ENCODE peak calls at places on chromosomes 5 and 9, in four cellular contexts. E is upper lobe of right lung, T is A549, F is sigmoid colon. B is an unnamed sample.

GRCh38 chr5:90263102-90263501 is 146.5 kb downstream of the CETN3 start:
- DNase-seq in F (no peak), T (no peak), E (no peak), B (no peak)

GRCh38 chr9:98218562-98219363 is 26.3 kb upstream of the CORO2A start:
- DNase-seq in T (no peak), E (no peak), F (no peak), B (no peak)

GRCh38 chr9:33025572-33026347 is 687 bp downstream of the DNAJA1 start:
- DNase-seq in E (peak; percentile 80), F (peak; percentile 78), T (peak; percentile 27), B (peak; percentile 69)

GRCh38 chr5:148828461-148829247 is 2.2 kb downstream of the ADRB2 start:
- DNase-seq in F (no peak), T (no peak), E (no peak), B (no peak)

GRCh38 chr9:126051446-126052130 is 275.0 kb upstream of the MVB12B start:
- DNase-seq in F (peak; percentile 46), T (no peak), E (peak; percentile 30), B (no peak)

GRCh38 chr5:2110137-2110933 is 227.6 kb upstream of the IRX4 start:
- DNase-seq in T (no peak), E (no peak), F (no peak), B (no peak)

GRCh38 chr5:159732220-159732619 is 184.1 kb upstream of the ADRA1B start:
- DNase-seq in T (no peak), E (no peak), F (no peak), B (no peak)

GRCh38 chr5:321233-321725 is at the start of gene AHRR:
- DNase-seq in F (no peak), T (peak; percentile 57), E (peak; percentile 84), B (peak; percentile 47)

GRCh38 chr9:98607787-98608186 is 100.9 kb downstream of the GABBR2 start:
- DNase-seq in F (no peak), E (no peak), T (peak; percentile 4), B (no peak)

GRCh38 chr9:120391691-120392090 is 188.3 kb downstream of the CDK5RAP2 start:
- DNase-seq in T (no peak), F (peak; percentile 32), E (no peak), B (no peak)

GRCh38 chr9:37198831-37199230 is 78.5 kb downstream of the ZCCHC7 start:
- DNase-seq in E (no peak), T (no peak), F (no peak), B (no peak)

GRCh38 chr9:97419315-97419867 is 7.5 kb downstream of the TDRD7 start:
- DNase-seq in E (no peak), T (no peak), F (no peak), B (no peak)

GRCh38 chr5:15645376-15645775 is 145.4 kb downstream of the FBXL7 start:
- DNase-seq in T (no peak), F (no peak), E (no peak), B (no peak)

GRCh38 chr5:113513384-113514262 is at the start of gene YTHDC2:
- DNase-seq in E (peak; percentile 95), F (peak; percentile 92), T (peak; percentile 87), B (peak; percentile 80)

GRCh38 chr9:95385521-95385920 is 68.0 kb upstream of the FANCC start:
- DNase-seq in E (no peak), F (no peak), T (no peak), B (no peak)

GRCh38 chr5:140039561-140039960 is 3.5 kb downstream of the NRG2 start:
- DNase-seq in F (no peak), E (no peak), T (no peak), B (no peak)

GRCh38 chr9:83537331-83538171 is 650 bp downstream of the FRMD3 start:
- DNase-seq in E (no peak), T (peak; percentile 7), F (no peak), B (peak; percentile 35)

GRCh38 chr5:141420855-141421488 is at the start of gene PCDHGA11:
- DNase-seq in E (no peak), T (peak; percentile 14), F (no peak), B (peak; percentile 47)

GRCh38 chr5:30100929-30101328 is 1092.6 kb upstream of the CDH6 start:
- DNase-seq in E (no peak), F (no peak), T (no peak), B (no peak)

GRCh38 chr9:113646946-113647914 is 183.7 kb downstream of the RGS3 start:
- DNase-seq in T (no peak), E (peak; percentile 40), F (peak; percentile 54), B (no peak)

GRCh38 chr5:91136271-91136670 is 246.8 kb downstream of the ARRDC3 start:
- DNase-seq in T (peak; percentile 23), E (no peak), F (no peak), B (peak; percentile 44)

GRCh38 chr5:39775458-39776365 is 350.9 kb upstream of the DAB2 start:
- DNase-seq in E (no peak), T (peak; percentile 60), F (no peak), B (no peak)

GRCh38 chr5:139422307-139422893 is 16.9 kb downstream of the DNAJC18 start:
- DNase-seq in E (no peak), F (no peak), T (peak; percentile 69), B (peak; percentile 18)

DNA sequence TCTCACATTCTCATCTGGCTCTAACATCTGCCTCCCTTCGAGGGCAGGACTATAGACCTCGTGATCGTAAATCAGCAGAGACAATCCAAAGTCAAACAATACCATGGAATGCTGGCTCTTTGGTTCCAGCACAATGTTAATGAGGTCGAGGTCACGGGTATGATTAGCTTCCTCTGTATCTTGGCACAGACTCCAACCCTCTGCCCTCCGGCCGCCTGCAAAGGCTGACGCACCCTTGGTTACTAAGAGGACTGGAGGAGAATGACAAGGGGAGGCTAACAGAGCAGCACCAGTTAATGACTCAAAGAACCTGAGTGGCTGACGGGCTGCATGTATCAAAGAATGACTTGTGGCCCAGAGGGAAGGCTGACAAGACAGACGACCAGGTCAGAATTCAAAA is 10.1 kb downstream of the LHFPL2 start:
- DNase-seq in E (no peak), F (peak; percentile 77), T (peak; percentile 84), B (peak; percentile 88)
- H3K4me1 ChIP-seq in E (peaks cover 17% of the 10 kb centered on the region), F (peaks cover 64% of the 10 kb centered on the region), T (peaks cover 80% of the 10 kb centered on the region), B (peaks cover 56% of the 10 kb centered on the region)

GRCh38 chr9:4197548-4197947 is 102.3 kb downstream of the GLIS3 start:
- DNase-seq in T (peak; percentile 55), E (no peak), F (no peak), B (no peak)
- TF ChIP-seq CTCF in T (peak; percentile 12), E (peak; percentile 39), F (peak; percentile 34), B (no peak)

DNA sequence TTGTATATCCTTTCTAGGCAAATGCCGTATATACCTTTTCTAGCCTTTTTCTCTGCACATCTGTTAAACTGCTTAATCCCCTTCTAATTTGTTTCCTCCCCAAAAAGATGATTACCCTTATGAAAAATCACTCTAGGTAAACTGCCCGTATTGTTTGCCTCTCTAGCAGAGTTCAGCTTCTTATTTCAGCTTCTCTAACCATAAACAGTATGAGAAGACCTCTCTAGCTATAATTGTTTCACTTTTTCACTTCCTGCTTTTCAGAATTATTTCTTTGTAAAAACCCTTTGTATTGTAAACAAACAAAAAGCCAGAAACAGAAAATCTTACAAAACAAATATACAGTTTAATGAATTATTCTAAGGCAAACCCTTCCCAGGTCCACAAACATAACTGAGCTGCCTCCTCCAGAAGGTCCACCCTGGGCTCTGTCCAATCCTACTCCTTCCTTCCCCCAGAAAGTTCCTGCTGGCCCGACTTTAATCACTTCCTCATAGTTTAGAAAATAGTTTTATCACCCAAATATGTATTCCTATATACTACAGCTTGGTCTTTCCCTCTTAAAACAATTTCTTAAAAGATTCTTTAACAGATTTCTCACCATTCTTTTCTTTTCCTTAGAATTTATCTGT is 158.1 kb downstream of the FGF1 start:
- DNase-seq in E (no peak), F (no peak), T (no peak), B (no peak)
- H3K27ac ChIP-seq in E (no peak overlapping the region), F (no peak overlapping the region), T (no peak overlapping the region), B (no peak overlapping the region)

GRCh38 chr9:93039456-93039855 is 19.0 kb upstream of the SUSD3 start:
- DNase-seq in F (no peak), T (no peak), E (no peak), B (no peak)
- H3K4me1 ChIP-seq in F (no peaks in the 10 kb centered on the region), T (no peaks in the 10 kb centered on the region), E (no peaks in the 10 kb centered on the region), B (no peaks in the 10 kb centered on the region)

GRCh38 chr5:38675443-38675842 is 119.0 kb upstream of the LIFR start:
- DNase-seq in F (no peak), T (no peak), E (no peak), B (no peak)
- TF ChIP-seq CTCF in F (no peak), T (no peak), E (no peak), B (no peak)

DNA sequence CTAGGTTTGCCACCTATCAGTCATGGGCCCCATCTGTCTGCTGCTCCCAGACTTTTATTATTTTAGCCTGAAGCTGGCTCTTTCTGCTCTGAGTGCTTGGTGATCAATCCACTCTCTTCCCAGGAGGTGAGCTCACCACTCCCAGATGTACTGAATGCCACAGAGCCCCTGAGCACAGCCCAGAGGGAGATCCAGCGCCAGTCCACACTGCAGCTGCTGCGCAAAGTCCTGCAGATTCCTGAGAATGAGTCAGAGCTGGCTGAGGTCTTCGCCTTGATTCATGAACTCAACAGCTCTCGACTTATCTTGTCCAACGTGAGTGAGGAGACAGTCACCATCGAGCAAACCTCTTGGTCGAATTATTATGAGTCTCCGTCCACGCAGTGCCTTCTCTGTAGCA is 36.0 kb downstream of the HMGXB3 start:
- DNase-seq in E (no peak), T (peak; percentile 73), F (no peak), B (no peak)
- H3K27ac ChIP-seq in E (no peak overlapping the region), T (peak overlapping the region; percentile 59), F (no peak overlapping the region), B (no peak overlapping the region)